ENCODE peak calls at places on chromosome 1, in four cellular contexts. X is renal cortical epithelial cell, S is heart left ventricle, D is T-helper 2 cell. U is an unnamed sample.

GRCh38 chr1:118082984-118083383 is 102.0 kb downstream of the SPAG17 start:
- DNase-seq in D (no peak), S (no peak), X (no peak), U (no peak)

GRCh38 chr1:3774503-3775247 is 2.1 kb downstream of the SMIM1 start:
- DNase-seq in D (no peak), X (peak; percentile 17), S (no peak), U (no peak)

GRCh38 chr1:23216771-23217420 is 406 bp downstream of the HTR1D start:
- DNase-seq in X (no peak), S (no peak), D (no peak), U (peak; percentile 34)

GRCh38 chr1:56400526-56400925 is 178.8 kb downstream of the PLPP3 start:
- DNase-seq in D (no peak), S (no peak), X (no peak), U (no peak)

GRCh38 chr1:38815903-38816627 is 43.5 kb downstream of the RRAGC start:
- DNase-seq in S (no peak), X (no peak), D (no peak), U (no peak)

GRCh38 chr1:18278953-18279712 is 171.5 kb downstream of the IGSF21 start:
- DNase-seq in S (no peak), X (no peak), D (no peak), U (no peak)

GRCh38 chr1:223214272-223214807 is 71.3 kb upstream of the TLR5 start:
- DNase-seq in D (no peak), X (no peak), S (no peak), U (no peak)

GRCh38 chr1:1562556-1563195 is 12.0 kb downstream of the SSU72 start:
- DNase-seq in S (no peak), X (no peak), D (no peak), U (peak; percentile 63)

GRCh38 chr1:87106158-87106557 is 191.7 kb downstream of the HS2ST1 start:
- DNase-seq in X (no peak), S (no peak), D (no peak), U (no peak)

GRCh38 chr1:200556005-200556404 is 64.5 kb downstream of the KIF14 start:
- DNase-seq in S (no peak), X (peak; percentile 21), D (no peak), U (no peak)

GRCh38 chr1:179326746-179327145 is 33.1 kb downstream of the SOAT1 start:
- DNase-seq in S (no peak), X (no peak), D (no peak), U (no peak)

GRCh38 chr1:18109756-18110597 is 2.4 kb downstream of the IGSF21 start:
- DNase-seq in S (peak; percentile 50), X (no peak), D (no peak), U (peak; percentile 65)

GRCh38 chr1:31931241-31932225 is 6.6 kb downstream of the PTP4A2 start:
- DNase-seq in S (no peak), X (peak; percentile 91), D (no peak), U (no peak)

GRCh38 chr1:94045465-94046056 is 75.4 kb downstream of the ABCA4 start:
- DNase-seq in S (peak; percentile 91), D (no peak), X (peak; percentile 97), U (peak; percentile 93)

GRCh38 chr1:51990478-51990965 is at the start of gene RAB3B:
- DNase-seq in D (peak; percentile 45), X (peak; percentile 50), S (peak; percentile 11), U (peak; percentile 59)

GRCh38 chr1:58815680-58816071 is 31.8 kb upstream of the JUN start:
- DNase-seq in D (no peak), S (no peak), X (peak; percentile 72), U (no peak)

GRCh38 chr1:20485527-20486456 is at the start of gene CAMK2N1:
- DNase-seq in X (no peak), D (no peak), S (peak; percentile 81), U (peak; percentile 85)

GRCh38 chr1:23743287-23744052 is at the start of gene ELOA:
- DNase-seq in D (peak; percentile 60), S (peak; percentile 80), X (no peak), U (peak; percentile 88)

GRCh38 chr1:184143449-184143848 is 91.9 kb downstream of the TSEN15 start:
- DNase-seq in D (no peak), S (no peak), X (peak; percentile 25), U (no peak)

GRCh38 chr1:64072089-64072835 is 131.2 kb upstream of the UBE2U start:
- DNase-seq in X (peak; percentile 32), D (no peak), S (peak; percentile 13), U (no peak)

GRCh38 chr1:159936284-159936904 is 9.0 kb downstream of the IGSF9 start:
- DNase-seq in D (peak; percentile 76), X (no peak), S (peak; percentile 49), U (peak; percentile 83)

GRCh38 chr1:167579986-167580385 is 26.4 kb upstream of the CREG1 start:
- DNase-seq in S (no peak), D (no peak), X (no peak), U (no peak)

GRCh38 chr1:226029568-226030225 is 30.6 kb upstream of the SDE2 start:
- DNase-seq in X (no peak), D (no peak), S (no peak), U (no peak)

GRCh38 chr1:7177021-7177420 is 391.8 kb downstream of the CAMTA1 start:
- DNase-seq in X (no peak), S (no peak), D (no peak), U (no peak)

GRCh38 chr1:163928080-163928479 is 606.3 kb downstream of the NUF2 start:
- DNase-seq in X (no peak), S (peak; percentile 8), D (no peak), U (no peak)

GRCh38 chr1:8431028-8431427 is 113.1 kb downstream of the SLC45A1 start:
- DNase-seq in D (no peak), S (no peak), X (no peak), U (no peak)

GRCh38 chr1:227913969-227914791 is 33.6 kb downstream of the WNT9A start:
- DNase-seq in D (no peak), S (no peak), X (no peak), U (no peak)

GRCh38 chr1:153483776-153484175 is 23.3 kb upstream of the S100A7 start:
- DNase-seq in S (no peak), D (no peak), X (no peak), U (no peak)

GRCh38 chr1:60171793-60172192 is 98.2 kb upstream of the C1orf87 start:
- DNase-seq in S (no peak), D (no peak), X (peak; percentile 17), U (no peak)

GRCh38 chr1:153805042-153805745 is 30.0 kb downstream of the SLC27A3 start:
- DNase-seq in X (peak; percentile 81), S (peak; percentile 67), D (no peak), U (peak; percentile 56)

GRCh38 chr1:96418969-96419368 is 302.6 kb upstream of the PTBP2 start:
- DNase-seq in D (no peak), S (no peak), X (no peak), U (no peak)

GRCh38 chr1:1833916-1834325 is 55.7 kb upstream of the NADK start:
- DNase-seq in X (peak; percentile 84), D (no peak), S (no peak), U (no peak)

GRCh38 chr1:58209578-58209977 is 336.9 kb downstream of the OMA1 start:
- DNase-seq in X (no peak), S (no peak), D (no peak), U (no peak)

GRCh38 chr1:68113961-68114360 is 63.5 kb upstream of the DIRAS3 start:
- DNase-seq in S (no peak), X (no peak), D (no peak), U (no peak)

GRCh38 chr1:6574025-6574620 is 5.7 kb upstream of the ZBTB48 start:
- DNase-seq in S (no peak), D (no peak), X (no peak), U (no peak)